ENCODE peak calls at places on chromosome 19, in eight cellular contexts. E, S, R, J, I, X, L and B are unnamed samples.

GRCh38 chr19:53294786-53295441 is 27.4 kb upstream of the VN1R4 start:
- DNase-seq in I (no peak), L (no peak), E (peak; percentile 51), S (no peak), R (no peak), J (no peak), X (no peak), B (no peak)

GRCh38 chr19:1503089-1503924 is 9.5 kb downstream of the ADAMTSL5 start:
- DNase-seq in S (peak; percentile 32), E (peak; percentile 35), R (peak; percentile 61), I (no peak), X (no peak), L (no peak), J (peak; percentile 42), B (peak; percentile 55)

GRCh38 chr19:31340059-31341025 is 8.9 kb downstream of the TSHZ3 start:
- DNase-seq in L (peak; percentile 83), R (peak; percentile 41), I (peak; percentile 36), X (peak; percentile 49), E (no peak), S (peak; percentile 62), J (peak; percentile 72), B (no peak)

GRCh38 chr19:15992014-15992413 is 43.2 kb downstream of the OR10H4 start:
- DNase-seq in E (no peak), L (no peak), X (no peak), I (no peak), J (no peak), R (no peak), S (no peak), B (no peak)

GRCh38 chr19:44401108-44401786 is at the start of gene ZNF285:
- DNase-seq in J (peak; percentile 64), L (peak; percentile 98), I (peak; percentile 69), R (peak; percentile 97), X (no peak), E (peak; percentile 93), S (peak; percentile 95), B (peak; percentile 25)

GRCh38 chr19:39405930-39406655 is 554 bp upstream of the ZFP36 start:
- DNase-seq in E (peak; percentile 39), R (no peak), L (no peak), I (peak; percentile 92), J (peak; percentile 87), S (no peak), X (no peak), B (peak; percentile 66)

GRCh38 chr19:38980583-38981374 is 5.2 kb upstream of the FBXO17 start:
- DNase-seq in E (no peak), I (no peak), S (no peak), L (no peak), J (no peak), X (no peak), R (no peak), B (no peak)

GRCh38 chr19:9801976-9802375 is 16.9 kb downstream of the FBXL12 start:
- DNase-seq in L (no peak), J (no peak), X (no peak), R (no peak), E (no peak), S (no peak), I (no peak), B (no peak)

GRCh38 chr19:51079486-51080110 is 3.1 kb downstream of the KLK14 start:
- DNase-seq in I (no peak), X (no peak), R (no peak), E (no peak), J (no peak), S (no peak), L (no peak), B (no peak)

GRCh38 chr19:10189631-10190425 is 4.9 kb downstream of the DNMT1 start:
- DNase-seq in J (no peak), R (no peak), X (no peak), I (no peak), L (peak; percentile 27), S (peak; percentile 38), E (no peak), B (no peak)

GRCh38 chr19:4597278-4597974 is 37.9 kb upstream of the SEMA6B start:
- DNase-seq in E (no peak), X (no peak), S (no peak), L (no peak), J (no peak), I (no peak), R (no peak), B (no peak)

GRCh38 chr19:58581227-58582141 is 8.3 kb upstream of the MZF1 start:
- DNase-seq in R (peak; percentile 85), E (no peak), J (peak; percentile 84), S (peak; percentile 91), X (peak; percentile 3), I (peak; percentile 88), L (peak; percentile 83), B (peak; percentile 86)

GRCh38 chr19:13718733-13719132 is 45.6 kb upstream of the MRI1 start:
- DNase-seq in S (peak; percentile 66), J (no peak), R (peak; percentile 79), X (peak; percentile 36), L (peak; percentile 83), E (peak; percentile 76), I (no peak), B (no peak)

GRCh38 chr19:13600091-13600490 is 93.8 kb upstream of the CACNA1A start:
- DNase-seq in L (no peak), J (no peak), E (no peak), S (no peak), R (no peak), X (no peak), I (no peak), B (no peak)